ENCODE peak calls at places on chromosomes 1 and 21, in eight cellular contexts. A is heart left ventricle, O is tibial nerve, V is suprapubic skin, E is left ventricle myocardium inferior, M is transverse colon, K is substantia nigra, N is A549. H is an unnamed sample.

GRCh38 chr1:246597340-246597739 is 31.1 kb downstream of the CNST start:
- DNase-seq in N (peak), E (peak), O (no peak), A (no peak), M (peak), K (no peak), V (no peak), H (no peak)

GRCh38 chr21:32626633-32627196 is 14.5 kb upstream of the CFAP298 start:
- DNase-seq in O (no peak), M (no peak), K (no peak), E (no peak), N (no peak), V (no peak), A (no peak), H (no peak)

GRCh38 chr1:111221633-111222286 is 5.8 kb upstream of the CHI3L2 start:
- DNase-seq in N (no peak), K (no peak), M (peak), V (no peak), E (no peak), A (no peak), O (no peak), H (no peak)

GRCh38 chr1:233364026-233364425 is 36.5 kb downstream of the MAP3K21 start:
- DNase-seq in E (no peak), K (no peak), M (no peak), O (no peak), A (no peak), N (no peak), V (no peak), H (no peak)

GRCh38 chr1:244603498-244603897 is 49.4 kb upstream of the DESI2 start:
- DNase-seq in A (no peak), O (no peak), M (no peak), N (peak), V (no peak), E (no peak), K (no peak), H (no peak)

GRCh38 chr1:117653732-117654484 is 48.1 kb downstream of the TENT5C start:
- DNase-seq in N (no peak), O (no peak), K (no peak), A (no peak), V (no peak), M (no peak), E (no peak), H (no peak)

GRCh38 chr1:8941906-8942305 is 3.8 kb upstream of the CA6 start:
- DNase-seq in E (no peak), K (no peak), A (no peak), M (no peak), O (no peak), V (no peak), N (peak), H (no peak)

GRCh38 chr1:157025856-157026255 is 19.7 kb downstream of the ARHGEF11 start:
- DNase-seq in O (no peak), E (no peak), N (no peak), K (no peak), A (no peak), M (no peak), V (no peak), H (no peak)

GRCh38 chr1:200302192-200302892 is 107.5 kb downstream of the ZNF281 start:
- DNase-seq in K (no peak), V (no peak), E (no peak), O (no peak), N (peak), M (peak), A (peak), H (no peak)

GRCh38 chr1:221620437-221621384 is 121.2 kb downstream of the DUSP10 start:
- DNase-seq in A (no peak), V (no peak), N (peak), K (no peak), E (no peak), M (no peak), O (no peak), H (no peak)

GRCh38 chr1:84847253-84848247 is 45.5 kb downstream of the LPAR3 start:
- DNase-seq in M (peak), E (peak), O (peak), K (peak), N (peak), A (peak), V (no peak), H (no peak)

GRCh38 chr1:50295553-50295952 is 127.7 kb downstream of the DMRTA2 start:
- DNase-seq in M (no peak), E (no peak), O (no peak), N (no peak), A (no peak), V (no peak), K (no peak), H (no peak)

GRCh38 chr1:27990920-27991537 is 31.3 kb downstream of the XKR8 start:
- DNase-seq in O (no peak), V (no peak), E (no peak), A (no peak), K (no peak), N (no peak), M (no peak), H (no peak)

GRCh38 chr1:234288946-234289345 is 84.3 kb upstream of the COA6 start:
- DNase-seq in A (no peak), O (no peak), M (no peak), K (no peak), N (no peak), E (no peak), V (no peak), H (no peak)

GRCh38 chr1:35885961-35886558 is 3.1 kb downstream of the AGO1 start:
- DNase-seq in V (no peak), M (no peak), O (no peak), A (no peak), E (no peak), N (no peak), K (peak), H (no peak)

GRCh38 chr21:44441581-44442265 is 13.6 kb upstream of the LRRC3 start:
- DNase-seq in V (no peak), E (no peak), O (no peak), N (no peak), K (no peak), M (no peak), A (peak), H (no peak)

GRCh38 chr1:13730751-13731482 is 30.9 kb downstream of the PRDM2 start:
- DNase-seq in K (no peak), A (no peak), N (no peak), V (no peak), M (peak), O (no peak), E (no peak), H (no peak)

GRCh38 chr1:36750706-36751105 is 268.0 kb upstream of the CSF3R start:
- DNase-seq in N (no peak), V (no peak), K (no peak), A (no peak), E (no peak), M (no peak), O (no peak), H (no peak)

GRCh38 chr1:204093421-204093717 is 20.5 kb downstream of the SOX13 start:
- DNase-seq in N (peak), O (no peak), K (no peak), M (peak), A (no peak), V (no peak), E (no peak), H (no peak)

GRCh38 chr1:70153739-70154138 is 51.6 kb downstream of the LRRC40 start:
- DNase-seq in A (no peak), V (no peak), E (no peak), M (no peak), K (no peak), N (no peak), O (no peak), H (no peak)

GRCh38 chr1:179955318-179955638 is 668 bp downstream of the CEP350 start:
- DNase-seq in K (no peak), M (no peak), O (no peak), V (no peak), N (peak), A (no peak), E (no peak), H (no peak)

GRCh38 chr1:214615111-214615510 is 12.1 kb downstream of the CENPF start:
- DNase-seq in M (no peak), E (no peak), K (no peak), A (no peak), V (no peak), N (no peak), O (no peak), H (no peak)

GRCh38 chr21:26845066-26845749 is at the start of gene ADAMTS1:
- DNase-seq in O (peak), M (peak), V (peak), N (peak), A (peak), K (peak), E (peak), H (peak)

GRCh38 chr1:225425211-225425786 is 2.5 kb downstream of the LBR start:
- DNase-seq in A (no peak), K (no peak), E (no peak), O (no peak), M (no peak), N (no peak), V (no peak), H (no peak)

GRCh38 chr1:28601696-28602095 is 9.6 kb downstream of the RAB42 start:
- DNase-seq in O (no peak), M (no peak), N (no peak), E (no peak), V (no peak), K (no peak), A (no peak), H (no peak)

GRCh38 chr21:17585875-17586450 is 26.7 kb downstream of the BTG3 start:
- DNase-seq in M (no peak), V (no peak), K (no peak), O (no peak), E (no peak), A (no peak), N (peak), H (no peak)

GRCh38 chr1:229452956-229453801 is 19.3 kb upstream of the ACTA1 start:
- DNase-seq in M (no peak), K (no peak), V (no peak), N (peak), E (no peak), O (no peak), A (no peak), H (no peak)

GRCh38 chr21:28396421-28396820 is 596.3 kb downstream of the LTN1 start:
- DNase-seq in A (no peak), V (no peak), N (no peak), K (no peak), O (no peak), E (no peak), M (no peak), H (no peak)

GRCh38 chr1:235426143-235426542 is 58.9 kb downstream of the TBCE start:
- DNase-seq in V (no peak), K (no peak), A (no peak), M (no peak), O (no peak), N (no peak), E (no peak), H (no peak)

GRCh38 chr1:101239095-101240040 is 2.5 kb downstream of the S1PR1 start:
- DNase-seq in N (no peak), A (peak), M (no peak), K (no peak), V (no peak), O (no peak), E (no peak), H (no peak)

GRCh38 chr1:118337346-118337745 is 152.3 kb upstream of the SPAG17 start:
- DNase-seq in V (no peak), E (no peak), O (no peak), M (no peak), N (no peak), K (no peak), A (no peak), H (no peak)

GRCh38 chr1:193537266-193538003 is 351.0 kb upstream of the B3GALT2 start:
- DNase-seq in K (no peak), O (no peak), E (no peak), V (no peak), N (no peak), A (no peak), M (peak), H (no peak)

GRCh38 chr1:224809613-224810012 is 119.9 kb upstream of the DNAH14 start:
- DNase-seq in O (no peak), N (no peak), E (no peak), A (no peak), K (no peak), V (no peak), M (no peak), H (no peak)

GRCh38 chr21:42080788-42081083 is 9.6 kb downstream of the UMODL1 start:
- DNase-seq in O (no peak), E (no peak), K (no peak), M (no peak), A (no peak), N (no peak), V (no peak), H (no peak)

GRCh38 chr1:38735651-38736161 is 123.9 kb downstream of the RRAGC start:
- DNase-seq in O (no peak), K (no peak), N (no peak), M (no peak), E (no peak), A (no peak), V (no peak), H (no peak)

GRCh38 chr1:53663525-53664300 is 75.3 kb downstream of the GLIS1 start:
- DNase-seq in V (no peak), O (no peak), N (no peak), M (no peak), E (no peak), A (peak), K (no peak), H (no peak)

GRCh38 chr1:1333551-1334241 is 2.6 kb downstream of the TAS1R3 start:
- DNase-seq in O (no peak), M (no peak), V (no peak), K (no peak), A (no peak), N (no peak), E (no peak), H (no peak)

DNA sequence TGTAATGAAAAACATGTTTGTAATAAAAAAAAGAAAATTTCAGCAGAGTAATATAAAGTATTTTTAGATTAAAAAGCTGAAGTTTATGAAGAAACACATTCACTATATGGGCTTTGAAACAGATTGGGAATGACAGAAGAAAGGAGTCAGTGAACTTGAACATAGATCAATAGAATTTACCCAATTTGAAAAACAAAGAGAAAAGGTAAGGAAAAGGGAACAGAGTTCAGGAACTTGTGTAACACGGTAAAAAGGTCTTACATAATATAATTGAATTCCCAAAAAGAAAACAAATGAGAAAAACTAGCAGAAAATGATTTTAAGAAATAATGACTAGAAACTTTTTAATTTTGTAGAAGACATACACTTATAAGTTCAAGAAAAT is 206.8 kb downstream of the KCNT2 start:
- DNase-seq in K (no peak), M (no peak), N (no peak), O (no peak), E (no peak), V (no peak), A (no peak), H (no peak)
- H3K27ac ChIP-seq in K (no peak), M (no peak), N (no peak), O (peak), E (peak), V (peak), A (peak), H (no peak)

GRCh38 chr1:154767315-154768240 is 102.5 kb downstream of the KCNN3 start:
- DNase-seq in E (peak), O (no peak), V (peak), M (no peak), N (no peak), K (peak), A (no peak), H (peak)
- H3K27ac ChIP-seq in E (peak), O (no peak), V (no peak), M (no peak), N (no peak), K (peak), A (peak), H (peak)

GRCh38 chr1:17529381-17529780 is 10.1 kb upstream of the ARHGEF10L start:
- DNase-seq in M (no peak), A (no peak), K (no peak), E (no peak), O (no peak), N (no peak), V (no peak), H (no peak)

GRCh38 chr1:17523487-17524029 is 15.9 kb upstream of the ARHGEF10L start:
- DNase-seq in M (no peak), A (no peak), O (no peak), V (no peak), N (no peak), K (no peak), E (no peak), H (no peak)

GRCh38 chr1:17527036-17527914 is 12.2 kb upstream of the ARHGEF10L start:
- DNase-seq in A (no peak), K (no peak), E (no peak), M (peak), O (no peak), N (peak), V (no peak), H (no peak)

GRCh38 chr1:17525065-17525464 is 14.4 kb upstream of the ARHGEF10L start:
- DNase-seq in K (no peak), O (no peak), N (no peak), V (no peak), M (no peak), A (no peak), E (no peak), H (no peak)

DNA sequence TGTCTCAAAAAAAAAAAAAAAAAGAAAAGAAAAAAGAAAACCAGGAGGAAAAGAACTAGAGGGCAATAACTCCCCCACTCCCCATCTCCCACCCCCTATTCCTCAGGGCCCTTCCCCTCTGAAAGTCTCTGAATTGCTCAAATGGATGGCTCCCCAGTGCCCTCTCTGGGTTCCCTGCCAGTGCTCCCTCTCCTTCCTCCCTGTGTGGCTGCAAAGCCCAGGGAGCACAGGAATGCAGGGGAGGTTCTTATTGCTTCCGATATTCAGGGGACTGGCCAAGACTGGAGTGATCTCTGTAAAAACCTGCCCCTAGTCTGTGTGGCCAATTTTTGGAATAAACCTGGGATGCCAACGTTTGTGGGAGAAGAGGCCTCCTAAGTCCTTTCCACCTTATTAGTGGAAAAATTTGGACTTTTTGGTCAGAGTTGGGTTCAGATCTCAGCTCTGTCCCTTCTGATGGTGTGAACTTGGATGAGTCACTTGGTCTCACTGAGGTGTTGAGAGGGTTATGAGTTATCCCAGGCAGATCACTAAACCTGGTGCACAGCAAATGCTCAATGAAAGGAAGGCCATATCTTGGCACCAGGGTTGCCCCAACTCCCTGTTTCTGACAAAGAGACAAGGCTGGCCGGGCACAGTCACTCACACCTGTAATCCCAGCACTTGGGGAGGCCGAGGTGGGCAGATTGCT is 13.4 kb upstream of the ARHGEF10L start:
- DNase-seq in N (no peak), V (no peak), M (no peak), E (no peak), A (no peak), K (no peak), O (no peak), H (no peak)
- H3K27ac ChIP-seq in N (no peak), V (peak), M (peak), E (no peak), A (no peak), K (no peak), O (no peak), H (no peak)

DNA sequence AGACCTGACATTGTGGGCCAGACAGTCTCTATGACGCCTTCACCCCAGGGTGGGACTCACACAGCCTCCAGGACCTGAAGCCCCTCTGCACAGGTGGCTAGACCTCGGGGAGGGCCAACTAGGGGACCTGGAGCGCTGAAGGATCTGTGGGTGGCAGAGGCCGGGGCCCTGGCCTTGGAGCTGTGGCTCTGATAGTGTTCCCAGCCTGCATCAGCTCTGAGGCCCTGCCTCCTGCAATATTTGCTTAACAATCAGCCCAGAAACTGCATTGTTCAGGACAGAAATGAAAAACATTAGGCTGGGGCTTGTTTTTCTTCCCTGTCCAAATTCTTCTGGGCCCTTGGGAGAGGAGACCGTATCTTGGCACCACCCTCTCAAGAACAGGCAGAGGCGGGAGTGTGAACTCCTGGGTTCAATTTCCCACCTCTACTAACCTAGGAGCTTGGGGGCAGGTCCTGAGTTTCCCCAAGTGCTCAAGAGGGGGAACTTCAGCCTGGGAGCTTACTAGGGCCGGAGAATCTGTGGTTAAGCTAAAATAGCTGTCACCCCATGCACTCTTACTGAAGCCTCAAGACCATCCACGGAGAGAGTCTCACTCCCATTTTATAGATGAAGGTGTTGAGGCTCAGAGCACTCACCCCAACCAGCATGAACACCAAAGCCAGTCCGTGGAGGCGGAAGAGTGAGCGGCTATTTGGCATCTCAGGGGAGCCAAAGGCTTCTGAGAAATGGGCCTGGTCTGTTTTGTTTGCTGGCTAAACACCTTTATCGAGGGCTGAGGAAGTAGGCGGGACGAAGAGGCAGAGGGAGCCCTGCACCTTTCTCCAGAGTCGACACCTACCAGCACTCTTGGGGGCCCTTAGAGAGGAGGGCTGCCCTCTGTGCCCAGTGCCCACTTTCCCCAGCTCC is 18.8 kb upstream of the CASZ1 start:
- DNase-seq in E (no peak), V (no peak), M (peak), A (no peak), K (no peak), N (no peak), O (no peak), H (no peak)
- H3K27ac ChIP-seq in E (no peak), V (no peak), M (peak), A (no peak), K (no peak), N (no peak), O (no peak), H (no peak)

GRCh38 chr1:56672579-56672978 is 27.5 kb downstream of the PRKAA2 start:
- DNase-seq in M (no peak), V (no peak), K (no peak), E (no peak), O (no peak), N (no peak), A (no peak), H (no peak)
- H3K27ac ChIP-seq in M (no peak), V (no peak), K (no peak), E (peak), O (no peak), N (no peak), A (no peak), H (no peak)

GRCh38 chr1:19387045-19387467 is 74.9 kb downstream of the SLC66A1 start:
- DNase-seq in V (no peak), M (peak), E (no peak), A (no peak), K (no peak), O (no peak), N (no peak), H (no peak)
- H3K27ac ChIP-seq in V (no peak), M (peak), E (no peak), A (no peak), K (no peak), O (peak), N (no peak), H (no peak)